ENCODE peak calls at places on chromosome 7, in nine cellular contexts. K is MM.1S, S is RWPE1, L is transverse colon, M is tibial nerve, E is GM23338, N is left ventricle myocardium inferior, X is AG04450, H is left lung. F is an unnamed sample.

GRCh38 chr7:142938611-142939010 is 673 bp upstream of the LLCFC1 start:
- DNase-seq in K (no peak), M (no peak), N (no peak), L (no peak), S (no peak), X (no peak), E (no peak), H (no peak), F (no peak)

GRCh38 chr7:5348134-5349004 is 65.6 kb downstream of the SLC29A4 start:
- DNase-seq in E (peak; percentile 70), S (no peak), H (no peak), X (no peak), K (no peak), M (no peak), L (no peak), N (no peak), F (no peak)

GRCh38 chr7:141074997-141075396 is 1.1 kb downstream of the TMEM178B start:
- DNase-seq in M (no peak), S (no peak), X (no peak), H (no peak), K (peak; percentile 10), N (no peak), L (no peak), E (no peak), F (no peak)

GRCh38 chr7:75595766-75596165 is 103.6 kb downstream of the SPDYE5 start:
- DNase-seq in L (no peak), H (no peak), K (no peak), M (no peak), E (no peak), X (no peak), S (no peak), N (no peak), F (no peak)

GRCh38 chr7:105014725-105015630 is 973 bp downstream of the KMT2E start:
- DNase-seq in L (peak; percentile 78), M (peak; percentile 35), N (no peak), H (peak; percentile 70), E (peak; percentile 63), X (no peak), K (peak; percentile 78), S (peak; percentile 60), F (peak; percentile 67)

GRCh38 chr7:151588982-151589381 is 69.3 kb upstream of the RHEB start:
- DNase-seq in E (no peak), X (no peak), K (no peak), H (no peak), S (no peak), M (no peak), N (no peak), L (no peak), F (no peak)

GRCh38 chr7:73721237-73721848 is 1.9 kb upstream of the STX1A start:
- DNase-seq in H (no peak), X (no peak), E (no peak), N (peak; percentile 73), L (peak; percentile 53), K (no peak), S (no peak), M (no peak), F (no peak)

GRCh38 chr7:128124786-128125185 is 93.5 kb upstream of the LRRC4 start:
- DNase-seq in K (no peak), L (no peak), E (no peak), S (no peak), N (no peak), X (no peak), H (no peak), M (no peak), F (no peak)

GRCh38 chr7:96720843-96721242 is 11.2 kb upstream of the SEM1 start:
- DNase-seq in M (no peak), N (no peak), K (no peak), L (no peak), H (no peak), S (peak; percentile 65), E (no peak), X (no peak), F (no peak)

GRCh38 chr7:85041599-85042216 is 145.1 kb downstream of the SEMA3D start:
- DNase-seq in M (peak; percentile 35), L (peak; percentile 68), X (peak; percentile 37), E (peak; percentile 85), S (peak; percentile 50), H (peak; percentile 55), K (peak; percentile 50), N (peak; percentile 42), F (peak; percentile 71)

GRCh38 chr7:44477955-44478354 is 12.5 kb downstream of the NUDCD3 start:
- DNase-seq in H (no peak), S (no peak), X (no peak), M (no peak), N (no peak), L (no peak), E (no peak), K (no peak), F (no peak)

GRCh38 chr7:2255145-2256139 is 13.4 kb downstream of the NUDT1 start:
- DNase-seq in N (no peak), E (no peak), X (no peak), K (no peak), H (no peak), M (no peak), L (no peak), S (no peak), F (no peak)

GRCh38 chr7:124261710-124262109 is 228.8 kb upstream of the TMEM229A start:
- DNase-seq in K (no peak), H (no peak), M (no peak), X (no peak), N (no peak), E (peak; percentile 36), S (no peak), L (no peak), F (no peak)

GRCh38 chr7:94393251-94393758 is 1.4 kb upstream of the COL1A2 start:
- DNase-seq in K (no peak), L (no peak), S (no peak), N (peak; percentile 18), E (peak; percentile 65), M (peak; percentile 50), H (no peak), X (no peak), F (no peak)
- H3K27ac ChIP-seq in K (no peak overlapping the region), L (peak overlapping the region; percentile 90), S (no peak overlapping the region), N (peak overlapping the region; percentile 91), E (no peak overlapping the region), M (peak overlapping the region; percentile 88), H (peak overlapping the region; percentile 62), X (peak overlapping the region; percentile 98), F (peak overlapping the region; percentile 85)

DNA sequence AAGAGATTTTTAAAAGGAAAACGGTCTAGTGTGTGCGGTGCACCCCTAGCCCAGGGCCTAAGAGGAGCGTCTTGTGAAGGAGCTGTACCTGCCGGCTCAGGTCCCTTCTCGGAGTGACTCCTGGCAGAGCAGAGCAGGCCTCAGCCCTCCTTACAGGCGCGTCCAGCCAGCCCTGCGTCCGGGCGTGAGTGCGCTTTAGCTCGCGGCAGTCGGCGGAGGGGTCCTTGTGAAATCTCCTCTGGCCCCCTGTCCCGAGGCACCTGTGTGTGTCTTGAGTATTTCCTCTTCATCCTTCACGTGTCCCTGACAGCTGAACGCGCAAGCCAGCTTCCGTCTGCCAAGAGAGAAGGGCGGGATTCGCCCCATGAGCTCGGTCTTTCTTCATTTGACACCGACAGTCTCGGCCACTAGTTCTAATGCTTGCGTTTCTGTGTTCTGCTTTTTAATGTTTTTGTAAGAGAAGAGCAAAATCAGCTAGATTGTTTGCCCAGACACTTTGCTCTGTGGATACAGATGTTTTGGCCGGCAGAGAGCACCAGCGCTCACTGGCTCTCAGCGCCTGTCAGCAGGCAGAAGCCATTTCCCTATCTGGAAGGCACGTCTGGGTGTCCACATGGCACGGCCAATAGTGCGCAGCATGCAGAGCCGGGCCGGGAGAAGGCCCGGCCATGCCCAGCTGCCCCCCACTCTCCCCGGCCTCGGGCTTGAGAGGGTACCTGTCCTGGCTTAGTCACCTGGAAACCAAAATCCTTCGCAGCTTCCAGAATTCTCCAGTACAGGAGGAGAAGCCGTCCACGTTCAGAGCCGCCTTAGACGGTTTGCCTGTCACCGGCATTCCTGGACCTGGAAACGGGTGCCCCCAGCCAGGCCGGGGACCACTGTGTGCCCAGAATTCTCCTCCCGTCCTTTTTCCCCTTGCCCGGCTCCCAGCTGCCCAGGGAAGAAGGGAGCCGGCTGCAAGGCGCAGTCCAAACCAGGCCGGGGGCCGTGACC is 7.0 kb downstream of the GET4 start:
- DNase-seq in N (peak; percentile 16), H (no peak), M (no peak), K (no peak), E (no peak), L (no peak), X (no peak), S (no peak), F (no peak)
- TF ChIP-seq CTCF in N (no peak), H (no peak), M (no peak), K (no peak), E (no peak), L (no peak), X (no peak), S (no peak), F (no peak)

GRCh38 chr7:129730159-129730558 is 118.6 kb downstream of the NRF1 start:
- DNase-seq in S (no peak), H (no peak), K (no peak), M (no peak), N (no peak), X (no peak), L (no peak), E (no peak), F (no peak)
- H3K27ac ChIP-seq in S (no peak overlapping the region), H (no peak overlapping the region), K (no peak overlapping the region), M (no peak overlapping the region), N (no peak overlapping the region), X (no peak overlapping the region), L (no peak overlapping the region), E (no peak overlapping the region), F (no peak overlapping the region)

GRCh38 chr7:92506363-92506762 is 22.0 kb downstream of the PEX1 start:
- DNase-seq in S (no peak), N (no peak), H (no peak), M (no peak), E (no peak), X (no peak), L (no peak), K (no peak), F (no peak)
- TF ChIP-seq CTCF in S (no peak), N (no peak), H (no peak), M (no peak), E (no peak), X (no peak), L (no peak), K (no peak), F (no peak)

GRCh38 chr7:18703743-18704142 is 208.2 kb downstream of the HDAC9 start:
- DNase-seq in L (no peak), X (no peak), K (no peak), N (no peak), M (no peak), H (no peak), E (no peak), S (no peak), F (no peak)
- H3K27ac ChIP-seq in L (no peak overlapping the region), X (no peak overlapping the region), K (no peak overlapping the region), N (no peak overlapping the region), M (no peak overlapping the region), H (no peak overlapping the region), E (no peak overlapping the region), S (no peak overlapping the region), F (no peak overlapping the region)